ENCODE peak calls at places on chromosomes 12 and 14, in four cellular contexts. L is T follicular helper cell, P is posterior vena cava, Z is lung. U is an unnamed sample.

GRCh38 chr12:88391556-88391955 is 188.7 kb downstream of the KITLG start:
- DNase-seq in L (no peak), P (no peak), Z (no peak), U (no peak)

GRCh38 chr12:84772281-84772680 is 140.3 kb downstream of the SLC6A15 start:
- DNase-seq in L (no peak), P (no peak), Z (no peak), U (no peak)

GRCh38 chr12:90939382-90939781 is 15.6 kb downstream of the CCER1 start:
- DNase-seq in L (no peak), P (no peak), Z (no peak), U (no peak)

GRCh38 chr14:77961853-77962580 is 162.1 kb downstream of the ADCK1 start:
- DNase-seq in L (no peak), P (no peak), Z (no peak), U (no peak)

GRCh38 chr14:55802986-55803431 is 223.0 kb downstream of the KTN1 start:
- DNase-seq in L (no peak), P (no peak), Z (no peak), U (no peak)

GRCh38 chr12:29082522-29082921 is 66.6 kb upstream of the FAR2 start:
- DNase-seq in L (no peak), P (no peak), Z (no peak), U (no peak)

GRCh38 chr12:122793685-122794106 is 19.3 kb downstream of the CCDC62 start:
- DNase-seq in L (no peak), P (no peak), Z (no peak), U (no peak)

GRCh38 chr14:92600318-92601053 is 86.9 kb downstream of the RIN3 start:
- DNase-seq in L (no peak), P (no peak), Z (no peak), U (no peak)

U was measured in stimulated activated effector memory CD8-positive, alpha-beta T cell treated with anti-CD3 and anti-CD28 coated beads, Interleukin-12 subunit alpha, Interleukin-12 subunit beta, amount 100 ng/mL, for 72 hours.